ENCODE peak calls at places on chromosomes 3 and 15, in nine cellular contexts. N is effector CD4-positive, alpha-beta T cell; V is Kasumi-1; W is progenitor cell of endocrine pancreas; L is stimulated activated naive CD8-positive, alpha-beta T cell treated with anti-CD3 and anti-CD28 coated beads, Interleukin-15, amount 100 ng/mL, for 72 hours; C is HEK293T; T is C1 segment of cervical spinal cord; E is stimulated activated CD4-positive, alpha-beta T cell treated with anti-CD3 and anti-CD28 coated beads, Interleukin-1b, Interleukin-23, amount 100 ng/mL, for 24 hours; X is EL. Q is an unnamed sample.

GRCh38 chr15:69340243-69340991 is 41.7 kb downstream of the PAQR5 start:
- DNase-seq in W (no peak), N (no peak), L (no peak), E (no peak), V (no peak), C (no peak), X (no peak), T (no peak), Q (no peak)

GRCh38 chr3:58027704-58028317 is 19.6 kb downstream of the FLNB start:
- DNase-seq in V (no peak), W (no peak), L (no peak), X (no peak), N (no peak), E (no peak), C (no peak), T (no peak), Q (no peak)

GRCh38 chr3:535566-536416 is 339.2 kb downstream of the CHL1 start:
- DNase-seq in C (peak; percentile 6), V (no peak), E (no peak), T (no peak), L (no peak), W (peak; percentile 30), X (no peak), N (no peak), Q (no peak)

GRCh38 chr15:40301467-40302179 is 6.1 kb downstream of the PLCB2 start:
- DNase-seq in X (no peak), E (no peak), N (no peak), C (no peak), V (no peak), L (no peak), W (no peak), T (no peak), Q (no peak)

GRCh38 chr3:114144909-114145688 is 33.8 kb downstream of the DRD3 start:
- DNase-seq in T (no peak), X (peak; percentile 84), W (no peak), E (no peak), V (no peak), C (no peak), N (no peak), L (no peak), Q (no peak)

GRCh38 chr15:86649277-86649676 is 569.6 kb downstream of the AGBL1 start:
- DNase-seq in X (no peak), L (no peak), V (no peak), N (no peak), E (no peak), T (no peak), C (no peak), W (no peak), Q (no peak)

GRCh38 chr15:76449455-76449854 is 112.9 kb downstream of the ISL2 start:
- DNase-seq in N (no peak), X (no peak), C (no peak), T (no peak), E (no peak), L (no peak), W (no peak), V (no peak), Q (no peak)

GRCh38 chr3:71873093-71873611 is 88.2 kb upstream of the PROK2 start:
- DNase-seq in X (peak; percentile 1), C (no peak), N (no peak), W (no peak), L (no peak), V (no peak), E (no peak), T (no peak), Q (no peak)

GRCh38 chr3:55434789-55435188 is 52.3 kb downstream of the WNT5A start:
- DNase-seq in E (no peak), L (no peak), W (no peak), T (no peak), N (no peak), V (no peak), X (peak; percentile 44), C (peak; percentile 35), Q (no peak)

GRCh38 chr3:55885721-55886120 is 398.6 kb upstream of the WNT5A start:
- DNase-seq in W (no peak), T (no peak), L (no peak), C (no peak), E (no peak), V (no peak), X (peak; percentile 68), N (no peak), Q (no peak)

GRCh38 chr15:77580991-77581682 is 51.6 kb downstream of the LINGO1 start:
- DNase-seq in V (no peak), X (no peak), C (no peak), E (no peak), N (no peak), L (no peak), W (no peak), T (no peak), Q (no peak)

GRCh38 chr3:107988464-107989156 is 102.2 kb downstream of the CD47 start:
- DNase-seq in T (no peak), E (no peak), L (no peak), N (no peak), W (no peak), V (no peak), X (peak; percentile 78), C (no peak), Q (no peak)

GRCh38 chr15:63362196-63362595 is 19.4 kb downstream of the CA12 start:
- DNase-seq in E (no peak), T (no peak), N (no peak), C (no peak), X (no peak), L (no peak), W (no peak), V (no peak), Q (no peak)

GRCh38 chr15:59950603-59951388 is 53.3 kb upstream of the FOXB1 start:
- DNase-seq in E (no peak), C (no peak), L (no peak), N (no peak), W (no peak), V (no peak), T (no peak), X (no peak), Q (no peak)

GRCh38 chr15:97235285-97235985 is 725.1 kb upstream of the ARRDC4 start:
- DNase-seq in V (peak; percentile 51), W (peak; percentile 50), T (no peak), L (peak; percentile 15), X (peak; percentile 53), N (no peak), C (peak; percentile 76), E (no peak), Q (no peak)

GRCh38 chr3:114152519-114153151 is 26.2 kb downstream of the DRD3 start:
- DNase-seq in W (peak; percentile 74), X (peak; percentile 79), N (peak; percentile 78), C (peak; percentile 79), L (peak; percentile 82), T (peak; percentile 3), E (peak; percentile 61), V (peak; percentile 83), Q (peak; percentile 69)

Q was measured in central memory CD4-positive, alpha-beta T cell.